ENCODE peak calls at places on chromosomes 13 and 19, in five cellular contexts. H is thyroid gland, O is B cell, E is progenitor cell of endocrine pancreas, J is right lobe of liver. T is an unnamed sample.

GRCh38 chr19:13978306-13978705 is 26.0 kb downstream of the DCAF15 start:
- DNase-seq in J (no peak), O (no peak), H (peak; percentile 67), E (peak; percentile 75), T (no peak)

GRCh38 chr19:18496167-18496979 is 25.5 kb downstream of the ELL start:
- DNase-seq in J (peak; percentile 90), E (no peak), H (peak; percentile 88), O (no peak), T (peak; percentile 54)

GRCh38 chr13:44188257-44188656 is 185.4 kb upstream of the SERP2 start:
- DNase-seq in H (no peak), O (no peak), E (no peak), J (no peak), T (no peak)

GRCh38 chr13:51221674-51222509 is at the start of gene FAM124A:
- DNase-seq in H (peak; percentile 62), E (peak; percentile 54), O (no peak), J (peak; percentile 60), T (peak; percentile 77)

GRCh38 chr13:23159205-23159586 is 21.6 kb upstream of the SGCG start:
- DNase-seq in H (no peak), J (no peak), E (peak; percentile 32), O (no peak), T (peak; percentile 58)

GRCh38 chr13:111413407-111414187 is 93.2 kb downstream of the TEX29 start:
- DNase-seq in E (no peak), H (no peak), O (no peak), J (no peak), T (no peak)

GRCh38 chr13:61508936-61509335 is 93.3 kb upstream of the PCDH20 start:
- DNase-seq in H (no peak), J (no peak), E (no peak), O (no peak), T (no peak)

GRCh38 chr19:44696939-44697669 is 1.8 kb upstream of the CEACAM16 start:
- DNase-seq in J (no peak), H (peak; percentile 73), O (no peak), E (no peak), T (no peak)

GRCh38 chr13:44197791-44198770 is 175.5 kb upstream of the SERP2 start:
- DNase-seq in E (no peak), H (no peak), O (no peak), J (no peak), T (peak; percentile 18)

GRCh38 chr13:22220186-22221160 is 549.6 kb downstream of the FGF9 start:
- DNase-seq in O (no peak), E (no peak), H (no peak), J (no peak), T (no peak)

GRCh38 chr19:31613683-31614219 is 264.5 kb upstream of the TSHZ3 start:
- DNase-seq in H (no peak), O (no peak), J (no peak), E (no peak), T (no peak)

GRCh38 chr13:28494537-28494860 is 429 bp downstream of the FLT1 start:
- DNase-seq in H (no peak), J (no peak), O (no peak), E (no peak), T (peak; percentile 66)

GRCh38 chr19:46746281-46746965 is at the start of gene STRN4:
- DNase-seq in H (peak; percentile 44), E (peak; percentile 37), J (no peak), O (peak; percentile 49), T (peak; percentile 96)

GRCh38 chr19:48509467-48510194 is 2.0 kb downstream of the LMTK3 start:
- DNase-seq in E (no peak), O (no peak), J (no peak), H (no peak), T (peak; percentile 11)

GRCh38 chr13:101785858-101786257 is 333.4 kb downstream of the ITGBL1 start:
- DNase-seq in H (no peak), E (no peak), O (no peak), J (peak; percentile 60), T (no peak)

GRCh38 chr13:32117696-32118095 is 86.1 kb downstream of the FRY start:
- DNase-seq in H (peak; percentile 79), J (no peak), E (no peak), O (no peak), T (no peak)

GRCh38 chr19:36151144-36152051 is 849 bp downstream of the COX7A1 start:
- DNase-seq in H (peak; percentile 65), O (no peak), E (no peak), J (no peak), T (peak; percentile 42)

GRCh38 chr13:20772401-20773131 is 1.2 kb downstream of the EEF1AKMT1 start:
- DNase-seq in J (no peak), H (no peak), O (no peak), E (no peak), T (no peak)

GRCh38 chr19:43610493-43610892 is 1.4 kb upstream of the SRRM5 start:
- DNase-seq in J (no peak), E (no peak), O (no peak), H (no peak), T (no peak)

GRCh38 chr13:43203781-43204180 is 180.4 kb downstream of the DNAJC15 start:
- DNase-seq in J (no peak), H (no peak), E (no peak), O (no peak), T (no peak)

GRCh38 chr13:26221721-26222522 is at the start of gene RNF6:
- DNase-seq in O (peak; percentile 90), H (peak; percentile 95), E (peak; percentile 78), J (peak; percentile 94), T (peak; percentile 95)

GRCh38 chr13:50358221-50358620 is 343.0 kb downstream of the KCNRG start:
- DNase-seq in J (no peak), O (no peak), E (no peak), H (no peak), T (no peak)

GRCh38 chr13:99059498-99060070 is 81.7 kb upstream of the DOCK9 start:
- DNase-seq in J (no peak), E (no peak), H (no peak), O (no peak), T (no peak)

GRCh38 chr19:48090281-48090802 is 20.3 kb downstream of the PLA2G4C start:
- DNase-seq in J (peak; percentile 3), E (no peak), O (no peak), H (no peak), T (no peak)

GRCh38 chr19:7605490-7606222 is 10.0 kb downstream of the CAMSAP3 start:
- DNase-seq in E (no peak), J (no peak), H (no peak), O (no peak), T (no peak)

GRCh38 chr19:21482863-21483276 is 22.5 kb upstream of the ZNF429 start:
- DNase-seq in O (no peak), E (no peak), H (peak; percentile 66), J (peak; percentile 63), T (peak; percentile 73)

DNA sequence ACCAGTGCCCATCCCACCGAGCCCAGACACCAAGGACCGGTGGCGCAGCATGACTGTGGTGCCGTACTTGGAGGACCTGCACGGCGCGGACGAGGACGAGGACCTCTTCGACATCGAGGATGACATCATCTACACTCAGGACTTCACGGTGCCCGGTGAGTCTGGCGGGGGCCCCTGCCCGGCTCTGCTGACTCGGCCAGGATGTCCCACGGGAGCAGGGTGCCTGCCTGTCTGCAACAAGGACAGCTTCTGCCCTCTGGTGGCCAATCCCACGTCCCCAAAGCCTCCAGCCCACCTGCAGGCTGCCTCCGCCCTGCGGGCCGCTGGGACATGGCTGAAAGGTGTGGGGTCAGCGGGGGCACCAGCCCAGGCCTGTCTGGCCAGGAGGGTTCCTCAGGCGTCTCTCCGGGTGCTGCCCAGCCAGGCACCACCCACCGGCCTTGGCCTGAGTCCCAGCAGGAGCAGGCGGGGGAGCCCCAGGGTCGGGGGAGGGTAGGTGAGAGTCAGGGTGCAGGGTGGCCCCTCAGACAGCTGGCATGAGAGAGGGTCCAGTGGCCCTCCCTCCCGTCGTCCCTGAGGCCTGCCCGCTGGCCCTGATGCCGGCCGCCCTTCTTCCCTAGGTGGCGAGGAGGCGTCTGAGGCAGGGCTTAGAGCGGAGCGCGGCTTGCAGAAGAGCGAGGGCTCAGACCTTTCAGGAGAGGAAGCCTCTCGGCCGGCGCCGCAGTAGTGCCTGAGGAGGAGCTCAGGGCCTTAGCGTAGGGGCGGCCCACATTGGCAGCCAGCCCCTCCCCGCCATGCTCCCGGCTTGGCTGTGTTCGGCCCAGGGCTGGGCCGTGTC is 14.6 kb downstream of the CBARP start:
- DNase-seq in O (no peak), E (no peak), H (no peak), J (no peak), T (peak; percentile 79)
- TF ChIP-seq CTCF in O (no peak), E (peak; percentile 50), H (no peak), J (peak; percentile 33), T (peak; percentile 29)

DNA sequence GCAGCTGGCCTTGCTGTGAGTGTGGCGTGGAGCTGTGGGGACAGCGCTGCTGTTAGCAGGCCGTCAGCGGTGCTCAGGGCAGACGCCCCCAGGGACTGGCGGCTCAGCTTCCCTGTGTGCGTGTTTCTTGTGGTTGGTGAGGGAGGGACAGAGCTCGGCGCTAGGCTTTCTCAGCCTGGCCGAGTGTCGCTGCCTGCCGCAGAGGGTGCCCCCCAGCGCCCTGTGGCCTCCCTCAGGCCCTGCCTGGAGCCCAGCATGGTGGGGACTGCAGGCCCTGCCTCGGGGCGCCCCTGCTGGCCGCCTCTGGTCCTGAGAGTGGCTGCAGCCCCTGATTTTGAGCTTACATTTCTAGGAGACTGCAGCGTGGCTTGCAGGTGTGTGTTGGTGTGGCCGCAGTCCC is 35.5 kb downstream of the DOT1L start:
- DNase-seq in E (no peak), J (no peak), O (no peak), H (no peak), T (peak; percentile 68)
- TF ChIP-seq CTCF in E (peak; percentile 47), J (no peak), O (peak; percentile 36), H (no peak), T (peak; percentile 15)

DNA sequence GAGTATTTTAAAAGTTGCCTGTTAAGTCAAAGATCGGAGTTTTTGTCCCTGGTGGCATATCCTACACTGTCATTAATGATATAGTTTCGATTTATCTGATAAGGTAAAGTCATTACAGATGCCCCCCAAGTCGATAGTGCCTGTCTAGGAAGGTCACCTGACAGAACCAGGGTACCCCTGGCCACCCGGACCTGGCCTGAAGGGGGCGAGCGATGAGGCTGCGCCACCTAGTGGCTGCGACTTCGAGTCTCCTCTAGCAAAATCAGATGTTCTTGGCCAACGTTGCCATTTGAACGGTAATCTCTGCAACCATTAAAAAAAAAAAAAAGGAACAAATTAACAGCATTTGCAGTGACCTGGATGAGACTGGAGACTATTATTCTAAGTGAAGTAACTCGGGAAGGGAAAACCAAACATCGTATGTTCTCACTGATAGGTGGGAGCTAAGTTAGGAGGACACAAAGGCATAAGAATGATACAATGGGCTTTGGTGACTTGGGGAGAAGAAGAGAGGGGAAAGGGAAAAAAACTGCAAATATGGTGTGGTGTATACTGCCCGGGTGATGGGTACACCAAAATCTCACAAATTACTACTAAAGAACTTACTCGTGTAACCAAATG is 565.1 kb downstream of the LIG4 start:
- DNase-seq in H (peak; percentile 48), J (peak; percentile 56), O (no peak), E (peak; percentile 61), T (peak; percentile 18)
- TF ChIP-seq CTCF in H (peak; percentile 20), J (peak; percentile 68), O (peak; percentile 32), E (peak; percentile 84), T (peak; percentile 84)

GRCh38 chr13:39602277-39602613 is 748 bp downstream of the LHFPL6 start:
- DNase-seq in H (no peak), O (no peak), J (no peak), E (no peak), T (peak; percentile 57)

GRCh38 chr13:39600766-39601165 is 2.2 kb downstream of the LHFPL6 start:
- DNase-seq in E (no peak), H (no peak), J (no peak), O (no peak), T (no peak)

GRCh38 chr13:39599842-39600241 is 3.2 kb downstream of the LHFPL6 start:
- DNase-seq in E (no peak), H (no peak), O (no peak), J (no peak), T (no peak)

GRCh38 chr13:39602614-39603366 is at the start of gene LHFPL6:
- DNase-seq in J (peak; percentile 83), H (peak; percentile 77), E (peak; percentile 60), O (no peak), T (peak; percentile 90)

GRCh38 chr13:39601636-39602035 is 1.4 kb downstream of the LHFPL6 start:
- DNase-seq in E (no peak), O (no peak), J (no peak), H (no peak), T (no peak)
- TF ChIP-seq CTCF in E (no peak), O (no peak), J (no peak), H (no peak), T (no peak)